ENCODE peak calls at places on chromosomes 5 and 9, in eight cellular contexts. M is GM23338, Z is endothelial cell of umbilical vein, I is HCT116, J is GM12878, V is H1, A is K562, O is HepG2. U is an unnamed sample.

GRCh38 chr5:137091473-137091872 is 407.7 kb downstream of the SPOCK1 start:
- DNase-seq in M (peak), Z (no peak), I (no peak), J (no peak), V (no peak), A (no peak), O (no peak), U (no peak)

GRCh38 chr5:138878437-138879235 is 3.5 kb upstream of the LRRTM2 start:
- DNase-seq in M (no peak), Z (no peak), I (no peak), J (no peak), V (no peak), A (no peak), O (no peak), U (no peak)

GRCh38 chr9:33211695-33212393 is 28.1 kb upstream of the SPINK4 start:
- DNase-seq in M (peak), Z (no peak), I (peak), J (no peak), V (no peak), A (peak), O (no peak), U (no peak)

GRCh38 chr5:168822745-168823281 is 243.6 kb upstream of the PANK3 start:
- DNase-seq in M (no peak), Z (no peak), I (no peak), J (peak), V (no peak), A (no peak), O (no peak), U (no peak)

GRCh38 chr5:6734781-6735180 is 21.5 kb downstream of the TENT4A start:
- DNase-seq in M (no peak), Z (no peak), I (no peak), J (no peak), V (no peak), A (no peak), O (no peak), U (no peak)

GRCh38 chr5:153079396-153079795 is 411.1 kb upstream of the GRIA1 start:
- DNase-seq in M (no peak), Z (no peak), I (no peak), J (no peak), V (no peak), A (no peak), O (no peak), U (no peak)

GRCh38 chr5:17217421-17218352 is at the start of gene BASP1:
- DNase-seq in M (peak), Z (peak), I (no peak), J (no peak), V (no peak), A (no peak), O (no peak), U (no peak)

GRCh38 chr5:138753794-138754698 is 821 bp downstream of the CTNNA1 start:
- DNase-seq in M (peak), Z (peak), I (peak), J (no peak), V (no peak), A (peak), O (peak), U (no peak)

GRCh38 chr5:97844797-97845196 is 661.8 kb upstream of the RIOK2 start:
- DNase-seq in M (peak), Z (no peak), I (no peak), J (no peak), V (peak), A (no peak), O (no peak), U (no peak)

GRCh38 chr9:112348257-112348992 is 15.0 kb upstream of the PTBP3 start:
- DNase-seq in M (peak), Z (peak), I (no peak), J (no peak), V (no peak), A (no peak), O (peak), U (peak)

GRCh38 chr9:469672-470040 is 255.0 kb downstream of the DOCK8 start:
- DNase-seq in M (peak), Z (no peak), I (no peak), J (no peak), V (no peak), A (peak), O (no peak), U (no peak)

GRCh38 chr5:3377831-3378230 is 217.8 kb upstream of the IRX1 start:
- DNase-seq in M (no peak), Z (no peak), I (no peak), J (no peak), V (no peak), A (no peak), O (no peak), U (no peak)

GRCh38 chr5:146633273-146633672 is 117.3 kb upstream of the GPR151 start:
- DNase-seq in M (no peak), Z (no peak), I (no peak), J (no peak), V (no peak), A (no peak), O (no peak), U (no peak)

GRCh38 chr5:123283031-123283430 is 140.2 kb downstream of the CEP120 start:
- DNase-seq in M (no peak), Z (no peak), I (no peak), J (no peak), V (no peak), A (no peak), O (no peak), U (no peak)

GRCh38 chr5:9499498-9499876 is 46.4 kb downstream of the SEMA5A start:
- DNase-seq in M (no peak), Z (no peak), I (no peak), J (peak), V (no peak), A (no peak), O (no peak), U (no peak)

GRCh38 chr5:129506092-129506491 is 46.0 kb downstream of the ADAMTS19 start:
- DNase-seq in M (no peak), Z (no peak), I (no peak), J (no peak), V (no peak), A (no peak), O (no peak), U (no peak)

GRCh38 chr5:62475072-62475471 is 62.5 kb downstream of the IPO11 start:
- DNase-seq in M (no peak), Z (no peak), I (peak), J (no peak), V (no peak), A (no peak), O (no peak), U (no peak)

GRCh38 chr9:414595-414994 is 199.9 kb downstream of the DOCK8 start:
- DNase-seq in M (no peak), Z (no peak), I (no peak), J (no peak), V (no peak), A (no peak), O (no peak), U (no peak)

GRCh38 chr9:36315283-36315682 is 57.0 kb upstream of the GNE start:
- DNase-seq in M (no peak), Z (no peak), I (no peak), J (no peak), V (no peak), A (no peak), O (no peak), U (no peak)

GRCh38 chr5:172413601-172414000 is 40.7 kb downstream of the SH3PXD2B start:
- DNase-seq in M (no peak), Z (no peak), I (no peak), J (no peak), V (no peak), A (no peak), O (no peak), U (no peak)

GRCh38 chr5:131536211-131536826 is 98.7 kb downstream of the RAPGEF6 start:
- DNase-seq in M (no peak), Z (peak), I (no peak), J (peak), V (no peak), A (no peak), O (no peak), U (no peak)

GRCh38 chr5:66710557-66710956 is 114.4 kb downstream of the MAST4 start:
- DNase-seq in M (no peak), Z (no peak), I (no peak), J (no peak), V (no peak), A (no peak), O (no peak), U (no peak)

GRCh38 chr5:170773031-170773985 is 10.2 kb upstream of the GABRP start:
- DNase-seq in M (peak), Z (no peak), I (no peak), J (no peak), V (no peak), A (no peak), O (no peak), U (no peak)

GRCh38 chr9:78676623-78677022 is 379.7 kb downstream of the PSAT1 start:
- DNase-seq in M (no peak), Z (no peak), I (no peak), J (no peak), V (no peak), A (no peak), O (no peak), U (no peak)

GRCh38 chr5:90878081-90878480 is 319.5 kb downstream of the ADGRV1 start:
- DNase-seq in M (no peak), Z (peak), I (no peak), J (no peak), V (no peak), A (no peak), O (no peak), U (no peak)

GRCh38 chr9:89744730-89745129 is 139.9 kb downstream of the GADD45G start:
- DNase-seq in M (no peak), Z (no peak), I (no peak), J (no peak), V (no peak), A (no peak), O (no peak), U (no peak)

GRCh38 chr9:19641046-19641445 is 147.8 kb downstream of the SLC24A2 start:
- DNase-seq in M (peak), Z (no peak), I (no peak), J (no peak), V (no peak), A (no peak), O (no peak), U (no peak)

GRCh38 chr5:167753725-167754490 is 537.5 kb upstream of the WWC1 start:
- DNase-seq in M (no peak), Z (no peak), I (no peak), J (no peak), V (no peak), A (no peak), O (no peak), U (no peak)

DNA sequence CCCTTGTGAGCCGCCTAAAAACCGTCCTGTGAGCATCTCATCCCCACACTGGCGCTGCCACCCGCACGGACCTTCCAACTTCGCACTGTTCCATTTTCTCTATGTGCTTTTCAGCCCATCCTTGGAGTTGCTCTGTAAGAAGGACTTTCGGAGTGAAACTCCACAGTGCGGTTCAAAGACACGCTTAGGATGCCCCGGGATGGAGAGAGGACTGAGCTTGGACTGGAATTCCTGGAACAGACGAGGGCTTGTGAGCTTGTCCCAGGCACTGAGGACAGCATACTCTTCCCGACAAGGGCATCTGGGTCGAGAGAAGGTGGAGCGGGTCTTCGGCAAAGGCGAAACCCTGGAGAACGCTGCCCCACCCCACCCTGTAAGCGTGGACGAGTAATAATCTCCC is 187.8 kb downstream of the MEF2C start:
- DNase-seq in M (no peak), Z (no peak), I (no peak), J (no peak), V (no peak), A (no peak), O (no peak), U (no peak)
- TF ChIP-seq EZH2 in M (peak), Z (peak), I (no peak), J (no peak), V (peak), A (peak), O (no peak), U (no peak)

GRCh38 chr5:1336106-1336561 is 8.8 kb downstream of the CLPTM1L start:
- DNase-seq in M (no peak), Z (no peak), I (no peak), J (no peak), V (no peak), A (no peak), O (no peak), U (no peak)

GRCh38 chr5:1335540-1336095 is 9.3 kb downstream of the CLPTM1L start:
- DNase-seq in M (no peak), Z (no peak), I (no peak), J (no peak), V (no peak), A (no peak), O (no peak), U (no peak)

GRCh38 chr5:1336749-1337489 is 8.0 kb downstream of the CLPTM1L start:
- DNase-seq in M (no peak), Z (no peak), I (no peak), J (no peak), V (no peak), A (no peak), O (no peak), U (no peak)

GRCh38 chr5:1333986-1334385 is 10.9 kb downstream of the CLPTM1L start:
- DNase-seq in M (no peak), Z (no peak), I (no peak), J (no peak), V (no peak), A (no peak), O (no peak), U (no peak)

DNA sequence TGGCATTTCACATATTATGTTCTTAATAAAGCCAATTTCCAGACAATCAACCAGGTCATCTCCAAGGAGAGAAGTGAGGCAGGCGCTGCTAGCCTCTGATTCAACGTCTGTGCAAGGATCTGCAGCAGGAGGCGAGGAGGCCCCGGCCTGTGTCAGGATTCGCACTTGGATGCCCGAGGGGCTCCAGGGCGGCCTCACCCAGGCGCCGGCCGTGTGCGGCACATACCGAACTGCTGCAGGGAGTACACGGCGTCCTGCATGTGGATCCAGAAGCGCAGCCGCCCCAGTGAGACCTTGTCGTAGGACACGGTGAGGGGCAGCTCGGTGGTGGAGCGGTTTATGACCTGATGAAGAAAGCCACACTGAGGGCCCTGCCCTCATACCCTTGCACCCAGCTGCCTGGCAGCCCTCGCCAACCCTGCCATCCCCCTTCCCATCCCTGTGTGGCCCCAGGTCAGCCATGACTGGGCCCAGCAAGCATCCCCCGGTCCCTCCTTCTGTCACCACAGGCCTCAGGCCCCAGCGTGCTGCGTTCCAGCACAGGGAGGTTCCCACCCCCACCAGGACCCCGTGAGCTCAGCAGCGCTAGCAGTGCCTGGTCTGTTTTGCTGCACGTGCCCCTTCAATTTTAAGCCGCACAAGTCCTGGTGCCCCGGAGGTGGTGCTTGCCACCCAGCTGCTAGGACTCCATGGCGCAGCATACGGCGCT is 9.9 kb downstream of the CLPTM1L start:
- DNase-seq in M (no peak), Z (no peak), I (no peak), J (no peak), V (no peak), A (no peak), O (no peak), U (no peak)
- TF ChIP-seq POLR2AphosphoS5 in M (no peak), Z (no peak), I (no peak), J (no peak), V (no peak), A (no peak), O (no peak), U (no peak)

GRCh38 chr9:21989440-21990189 is 4.6 kb downstream of the CDKN2A start:
- DNase-seq in M (peak), Z (no peak), I (no peak), J (no peak), V (no peak), A (no peak), O (no peak), U (no peak)
- TF ChIP-seq EZH2 in M (peak), Z (no peak), I (no peak), J (no peak), V (peak), A (no peak), O (no peak), U (no peak)

GRCh38 chr9:137243626-137244485 is 2.8 kb downstream of the TUBB4B start:
- DNase-seq in M (no peak), Z (no peak), I (no peak), J (no peak), V (no peak), A (no peak), O (no peak), U (no peak)
- TF ChIP-seq POLR2AphosphoS5 in M (peak), Z (no peak), I (peak), J (peak), V (peak), A (peak), O (peak), U (no peak)

GRCh38 chr9:96450613-96451544 is 910 bp downstream of the HABP4 start:
- DNase-seq in M (peak), Z (peak), I (no peak), J (no peak), V (no peak), A (no peak), O (peak), U (no peak)
- TF ChIP-seq EZH2 in M (no peak), Z (no peak), I (no peak), J (no peak), V (no peak), A (no peak), O (no peak), U (no peak)

GRCh38 chr5:102523541-102524175 is 24.9 kb upstream of the SLCO6A1 start:
- DNase-seq in M (no peak), Z (no peak), I (no peak), J (peak), V (no peak), A (no peak), O (no peak), U (no peak)
- TF ChIP-seq POLR2AphosphoS5 in M (no peak), Z (no peak), I (no peak), J (no peak), V (no peak), A (no peak), O (no peak), U (no peak)

GRCh38 chr9:120536949-120537640 is 42.9 kb downstream of the CDK5RAP2 start:
- DNase-seq in M (no peak), Z (no peak), I (no peak), J (no peak), V (no peak), A (no peak), O (no peak), U (no peak)
- TF ChIP-seq EZH2 in M (no peak), Z (no peak), I (no peak), J (no peak), V (no peak), A (no peak), O (no peak), U (no peak)

DNA sequence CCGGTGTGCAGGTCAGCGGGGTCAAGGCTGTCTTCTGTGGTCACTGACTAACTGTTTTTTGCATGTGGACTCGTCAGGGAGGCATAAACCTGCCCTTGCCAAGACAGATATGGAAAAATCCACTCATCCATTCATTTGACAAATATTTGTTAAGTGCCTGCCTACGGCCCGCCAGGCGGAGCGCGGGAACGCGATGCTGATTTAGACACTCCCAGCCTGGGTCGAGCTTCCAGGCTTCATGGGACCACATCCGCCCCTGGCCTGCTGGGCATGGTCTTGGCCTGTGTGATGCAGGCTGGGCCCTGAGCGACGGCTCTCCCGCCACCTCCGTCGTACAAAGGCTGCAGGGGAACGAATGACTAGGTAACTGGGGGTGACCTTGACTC is 18.1 kb downstream of the MYMK start:
- DNase-seq in M (no peak), Z (no peak), I (no peak), J (no peak), V (no peak), A (no peak), O (peak), U (no peak)
- TF ChIP-seq POLR2AphosphoS5 in M (no peak), Z (no peak), I (no peak), J (no peak), V (no peak), A (no peak), O (no peak), U (no peak)

DNA sequence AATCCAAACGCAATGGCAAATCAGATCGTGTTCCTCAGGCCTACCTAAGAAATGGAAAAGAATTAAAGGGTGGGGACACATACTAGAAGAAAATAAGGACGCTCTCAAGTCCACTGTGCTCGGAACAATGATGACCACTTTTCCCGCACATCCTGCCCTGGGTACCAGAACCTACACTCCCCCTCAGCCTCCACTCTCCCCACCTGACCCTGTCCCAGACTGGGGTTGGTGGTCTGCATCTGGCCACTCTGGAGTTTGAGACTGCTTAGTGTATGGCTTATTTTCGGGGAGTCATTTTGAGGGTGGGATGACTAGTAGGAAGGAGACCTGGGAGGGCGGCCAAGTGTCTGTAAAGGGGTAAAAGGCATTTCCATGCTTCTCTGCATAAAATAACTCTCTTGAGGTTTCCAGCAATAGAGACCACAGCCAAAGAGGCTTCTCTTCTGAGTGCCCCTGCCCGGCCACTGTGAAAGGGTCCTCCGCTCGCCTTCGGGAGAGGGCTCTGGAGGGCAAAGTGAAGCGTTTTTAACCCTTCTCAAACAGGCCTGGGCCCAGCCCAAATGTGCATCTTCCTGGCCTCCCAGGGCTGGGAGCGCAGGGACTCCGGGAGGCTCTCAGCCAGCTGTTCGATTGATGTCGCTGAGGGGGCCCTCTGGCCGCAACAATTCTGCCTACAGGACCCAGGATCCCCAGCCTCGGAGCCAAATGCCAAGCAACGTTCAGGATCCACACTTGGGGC is 4.6 kb upstream of the OTP start:
- DNase-seq in M (peak), Z (no peak), I (no peak), J (no peak), V (no peak), A (no peak), O (no peak), U (no peak)
- TF ChIP-seq EZH2 in M (peak), Z (peak), I (no peak), J (no peak), V (peak), A (no peak), O (no peak), U (no peak)

U was measured in SK-N-MC.